ENCODE peak calls at places on chromosome 10, in eight cellular contexts. X is M059J; M is ELR; Z is immature natural killer cell; H is CD8-positive, alpha-beta T cell; W is T-helper 2 cell; C is activated naive CD4-positive, alpha-beta T cell; T is amygdala. P is an unnamed sample.

GRCh38 chr10:60497364-60497763 is 107.7 kb upstream of the ANK3 start:
- DNase-seq in X (no peak), M (no peak), Z (no peak), H (no peak), W (no peak), C (no peak), T (no peak), P (no peak)

GRCh38 chr10:5198386-5198785 is 1.7 kb downstream of the AKR1C4 start:
- DNase-seq in X (peak; percentile 0), M (peak; percentile 46), Z (no peak), H (no peak), W (no peak), C (no peak), T (no peak), P (no peak)

GRCh38 chr10:5614081-5614721 is 52.2 kb downstream of the ASB13 start:
- DNase-seq in X (peak; percentile 24), M (no peak), Z (no peak), H (no peak), W (no peak), C (no peak), T (no peak), P (no peak)

GRCh38 chr10:119701861-119702260 is 24.0 kb upstream of the INPP5F start:
- DNase-seq in X (peak; percentile 56), M (peak; percentile 73), Z (no peak), H (no peak), W (no peak), C (no peak), T (no peak), P (no peak)

GRCh38 chr10:61943699-61944444 is 42.4 kb downstream of the ARID5B start:
- DNase-seq in X (peak; percentile 53), M (peak; percentile 60), Z (peak; percentile 49), H (no peak), W (peak; percentile 85), C (no peak), T (no peak), P (peak; percentile 47)

GRCh38 chr10:111034598-111035310 is 42.1 kb upstream of the ADRA2A start:
- DNase-seq in X (peak; percentile 7), M (peak; percentile 57), Z (no peak), H (no peak), W (no peak), C (no peak), T (no peak), P (no peak)

GRCh38 chr10:104498345-104498955 is 142.6 kb upstream of the SORCS3 start:
- DNase-seq in X (no peak), M (no peak), Z (no peak), H (no peak), W (no peak), C (no peak), T (no peak), P (no peak)

GRCh38 chr10:63798599-63799498 is 277.6 kb downstream of the REEP3 start:
- DNase-seq in X (peak; percentile 84), M (peak; percentile 77), Z (no peak), H (no peak), W (no peak), C (no peak), T (no peak), P (no peak)

GRCh38 chr10:129973674-129974059 is 9.6 kb upstream of the EBF3 start:
- DNase-seq in X (no peak), M (no peak), Z (no peak), H (no peak), W (no peak), C (no peak), T (no peak), P (no peak)

GRCh38 chr10:112395809-112396530 is 22.1 kb downstream of the ACSL5 start:
- DNase-seq in X (no peak), M (peak; percentile 15), Z (no peak), H (no peak), W (no peak), C (no peak), T (no peak), P (no peak)

GRCh38 chr10:123519861-123520260 is 146.3 kb upstream of the GPR26 start:
- DNase-seq in X (no peak), M (no peak), Z (no peak), H (peak; percentile 31), W (no peak), C (no peak), T (no peak), P (no peak)

GRCh38 chr10:127398140-127398966 is 150.8 kb upstream of the NPS start:
- DNase-seq in X (peak; percentile 36), M (peak; percentile 77), Z (no peak), H (no peak), W (no peak), C (no peak), T (no peak), P (no peak)

GRCh38 chr10:29917311-29917710 is 142.1 kb downstream of the JCAD start:
- DNase-seq in X (no peak), M (no peak), Z (no peak), H (no peak), W (no peak), C (no peak), T (no peak), P (no peak)

GRCh38 chr10:97914837-97915211 is 65.2 kb downstream of the GOLGA7B start:
- DNase-seq in X (peak; percentile 46), M (peak; percentile 65), Z (peak; percentile 65), H (peak; percentile 81), W (peak; percentile 68), C (peak; percentile 32), T (peak; percentile 69), P (peak; percentile 18)

GRCh38 chr10:44352316-44353127 is 32.4 kb downstream of the CXCL12 start:
- DNase-seq in X (peak; percentile 72), M (no peak), Z (no peak), H (no peak), W (no peak), C (no peak), T (no peak), P (no peak)

GRCh38 chr10:58641708-58642107 is 129.0 kb downstream of the BICC1 start:
- DNase-seq in X (peak; percentile 63), M (peak; percentile 82), Z (no peak), H (no peak), W (no peak), C (no peak), T (no peak), P (no peak)

GRCh38 chr10:46217749-46218453 is 68.9 kb upstream of the ANTXRL start:
- DNase-seq in X (no peak), M (no peak), Z (no peak), H (no peak), W (no peak), C (no peak), T (no peak), P (no peak)

GRCh38 chr10:24375510-24375909 is 166.6 kb downstream of the KIAA1217 start:
- DNase-seq in X (no peak), M (no peak), Z (no peak), H (no peak), W (no peak), C (no peak), T (no peak), P (no peak)

GRCh38 chr10:48279081-48279751 is 4.7 kb upstream of the FRMPD2 start:
- DNase-seq in X (no peak), M (no peak), Z (no peak), H (peak; percentile 5), W (peak; percentile 43), C (no peak), T (no peak), P (no peak)

GRCh38 chr10:73413528-73414229 is at the start of gene ANXA7:
- DNase-seq in X (peak; percentile 86), M (peak; percentile 89), Z (peak; percentile 85), H (peak; percentile 94), W (peak; percentile 92), C (peak; percentile 81), T (peak; percentile 81), P (peak; percentile 88)

GRCh38 chr10:112955736-112956421 is 5.8 kb downstream of the TCF7L2 start:
- DNase-seq in X (peak; percentile 68), M (peak; percentile 78), Z (no peak), H (no peak), W (no peak), C (no peak), T (no peak), P (no peak)

GRCh38 chr10:104931723-104932122 is 290.6 kb downstream of the SORCS3 start:
- DNase-seq in X (no peak), M (no peak), Z (no peak), H (no peak), W (no peak), C (no peak), T (no peak), P (no peak)

GRCh38 chr10:102200751-102201640 is 25.1 kb upstream of the ELOVL3 start:
- DNase-seq in X (no peak), M (no peak), Z (no peak), H (no peak), W (no peak), C (no peak), T (no peak), P (no peak)

GRCh38 chr10:83983578-83984255 is 155.6 kb upstream of the GHITM start:
- DNase-seq in X (peak; percentile 56), M (peak; percentile 7), Z (no peak), H (no peak), W (no peak), C (no peak), T (no peak), P (no peak)

GRCh38 chr10:45008524-45009161 is 7.9 kb downstream of the ZNF22 start:
- DNase-seq in X (peak; percentile 86), M (peak; percentile 88), Z (peak; percentile 72), H (no peak), W (peak; percentile 64), C (no peak), T (no peak), P (peak; percentile 46)

GRCh38 chr10:110456046-110456445 is 41.7 kb upstream of the DUSP5 start:
- DNase-seq in X (peak; percentile 43), M (no peak), Z (no peak), H (no peak), W (no peak), C (no peak), T (no peak), P (no peak)